ENCODE peak calls at places on chromosomes 16 and 17, in nine cellular contexts. M is left cardiac atrium, P is RWPE1, L is fibroblast of mammary gland, E is NCI-H1092 treated with DMSO at 0.1 percent for 48 hours, I is AG20443, U is Peyer's patch, H is caudate nucleus, S is non-pigmented ciliary epithelial cell. B is an unnamed sample.

GRCh38 chr16:4365615-4366014 is 6.0 kb upstream of the VASN start:
- DNase-seq in H (no peak), E (no peak), I (no peak), M (no peak), U (no peak), P (no peak), S (no peak), L (no peak), B (no peak)

GRCh38 chr17:78774956-78775571 is 7.0 kb downstream of the CYTH1 start:
- DNase-seq in I (no peak), S (no peak), M (no peak), L (no peak), H (no peak), E (no peak), U (peak), P (no peak), B (no peak)

GRCh38 chr16:17343028-17343427 is 127.7 kb downstream of the XYLT1 start:
- DNase-seq in M (no peak), L (no peak), U (peak), P (no peak), I (no peak), S (no peak), E (no peak), H (no peak), B (no peak)

GRCh38 chr16:85078176-85078700 is 34.0 kb downstream of the CIBAR2 start:
- DNase-seq in H (no peak), P (no peak), U (no peak), L (no peak), I (no peak), M (no peak), S (no peak), E (no peak), B (no peak)

GRCh38 chr17:40351185-40352043 is 13.1 kb downstream of the GJD3 start:
- DNase-seq in P (no peak), I (no peak), L (no peak), H (no peak), S (no peak), M (no peak), U (no peak), E (peak), B (no peak)

GRCh38 chr16:19375561-19376158 is 42.0 kb upstream of the TMC5 start:
- DNase-seq in U (peak), M (peak), I (peak), L (peak), S (peak), H (peak), E (peak), P (peak), B (no peak)

GRCh38 chr17:77444653-77445029 is 303.9 kb downstream of the SEC14L1 start:
- DNase-seq in E (no peak), L (peak), P (no peak), I (peak), H (no peak), U (no peak), M (peak), S (no peak), B (no peak)

GRCh38 chr17:41538565-41538991 is 10.5 kb upstream of the KRT19 start:
- DNase-seq in L (no peak), M (no peak), S (no peak), I (peak), E (no peak), U (no peak), P (peak), H (no peak), B (no peak)

GRCh38 chr16:70651524-70651923 is 5.2 kb downstream of the IL34 start:
- DNase-seq in U (no peak), H (no peak), S (no peak), I (no peak), M (no peak), P (no peak), L (peak), E (no peak), B (no peak)

GRCh38 chr16:30875881-30876791 is 17.7 kb downstream of the BCL7C start:
- DNase-seq in M (no peak), U (peak), S (no peak), E (peak), L (peak), H (peak), P (no peak), I (peak), B (no peak)

GRCh38 chr16:88927010-88927409 is 50.0 kb downstream of the CBFA2T3 start:
- DNase-seq in E (no peak), P (no peak), M (no peak), I (no peak), L (no peak), U (no peak), H (no peak), S (no peak), B (no peak)

GRCh38 chr17:58082870-58083490 is at the start of gene DYNLL2:
- DNase-seq in P (peak), U (peak), H (peak), E (peak), L (peak), M (peak), I (peak), S (peak), B (peak)

GRCh38 chr17:2259769-2260536 is 43.6 kb downstream of the SMG6 start:
- DNase-seq in M (no peak), S (no peak), E (no peak), H (no peak), L (peak), I (peak), P (no peak), U (peak), B (no peak)

GRCh38 chr17:8003594-8004181 is 1.3 kb downstream of the GUCY2D start:
- DNase-seq in H (no peak), I (no peak), M (no peak), S (no peak), P (no peak), U (no peak), L (no peak), E (no peak), B (no peak)

GRCh38 chr17:27269201-27269600 is 24.7 kb upstream of the WSB1 start:
- DNase-seq in L (no peak), P (no peak), I (no peak), S (no peak), M (no peak), E (no peak), U (no peak), H (no peak), B (no peak)

GRCh38 chr17:9645858-9646555 is 690 bp downstream of the USP43 start:
- DNase-seq in P (peak), M (peak), H (no peak), E (no peak), U (peak), L (peak), I (peak), S (no peak), B (no peak)

GRCh38 chr17:44326867-44327444 is 2.3 kb upstream of the SLC25A39 start:
- DNase-seq in P (peak), E (peak), U (peak), L (peak), M (peak), H (peak), I (peak), S (peak), B (peak)

GRCh38 chr17:49580981-49581644 is 5.4 kb downstream of the NXPH3 start:
- DNase-seq in U (no peak), I (no peak), M (no peak), H (no peak), E (no peak), P (no peak), L (no peak), S (no peak), B (no peak)

GRCh38 chr16:67774457-67774853 is 31.9 kb downstream of the RANBP10 start:
- DNase-seq in H (no peak), P (no peak), I (no peak), E (no peak), L (no peak), M (no peak), S (no peak), U (no peak), B (no peak)

GRCh38 chr17:44376124-44376523 is 12.5 kb upstream of the FAM171A2 start:
- DNase-seq in M (peak), E (no peak), I (peak), S (no peak), H (peak), U (no peak), P (no peak), L (peak), B (no peak)

GRCh38 chr17:81419886-81420768 is 24.9 kb downstream of the BAHCC1 start:
- DNase-seq in L (no peak), U (no peak), M (no peak), P (no peak), I (no peak), H (peak), S (no peak), E (no peak), B (no peak)

GRCh38 chr16:59905131-59905530 is 1171.0 kb upstream of the GOT2 start:
- DNase-seq in M (no peak), E (no peak), H (no peak), P (peak), U (no peak), L (no peak), S (no peak), I (no peak), B (no peak)

GRCh38 chr17:83191388-83192160 is 112.2 kb downstream of the METRNL start:
- DNase-seq in I (no peak), U (peak), S (no peak), H (no peak), M (peak), E (no peak), L (no peak), P (no peak), B (no peak)

GRCh38 chr16:2470603-2471015 is 488 bp upstream of the NTN3 start:
- DNase-seq in U (no peak), M (no peak), P (no peak), I (no peak), E (peak), H (no peak), S (no peak), L (no peak), B (no peak)

GRCh38 chr17:69607162-69607834 is 192.8 kb downstream of the MAP2K6 start:
- DNase-seq in P (peak), U (peak), I (peak), S (peak), M (peak), H (peak), L (peak), E (peak), B (no peak)

GRCh38 chr17:28368306-28368831 is 1.7 kb downstream of the VTN start:
- DNase-seq in I (no peak), P (no peak), M (no peak), U (no peak), E (no peak), H (no peak), S (no peak), L (no peak), B (no peak)

GRCh38 chr17:57927048-57927723 is 28.0 kb downstream of the CUEDC1 start:
- DNase-seq in M (peak), I (peak), H (peak), U (no peak), S (no peak), L (peak), E (peak), P (peak), B (no peak)

GRCh38 chr16:73365010-73365409 is 317.1 kb upstream of the ZFHX3 start:
- DNase-seq in U (no peak), M (peak), E (peak), H (no peak), S (peak), L (no peak), I (no peak), P (no peak), B (peak)

GRCh38 chr17:55420067-55420775 is 1.4 kb downstream of the MMD start:
- DNase-seq in M (no peak), L (no peak), H (no peak), S (no peak), P (no peak), U (peak), I (no peak), E (no peak), B (no peak)

GRCh38 chr17:80621335-80622169 is 76.9 kb downstream of the RPTOR start:
- DNase-seq in I (no peak), M (no peak), P (no peak), U (no peak), H (peak), E (peak), L (no peak), S (no peak), B (no peak)

GRCh38 chr17:81553616-81554181 is 1.5 kb upstream of the FAAP100 start:
- DNase-seq in P (peak), L (peak), M (peak), U (no peak), S (peak), I (peak), E (peak), H (no peak), B (peak)

GRCh38 chr16:47374629-47375028 is 86.2 kb downstream of the ITFG1 start:
- DNase-seq in I (no peak), E (no peak), U (no peak), P (no peak), L (no peak), S (peak), H (no peak), M (no peak), B (no peak)

GRCh38 chr16:17556276-17557052 is 85.7 kb upstream of the XYLT1 start:
- DNase-seq in I (peak), L (peak), S (no peak), H (no peak), P (peak), U (no peak), M (no peak), E (peak), B (no peak)

GRCh38 chr16:84442416-84443145 is 61.9 kb downstream of the MEAK7 start:
- DNase-seq in H (no peak), E (no peak), P (no peak), U (no peak), L (no peak), M (no peak), I (no peak), S (no peak), B (no peak)

GRCh38 chr16:57533366-57533617 is 3.1 kb downstream of the CCDC102A start:
- DNase-seq in L (no peak), E (no peak), U (peak), S (no peak), I (no peak), P (no peak), M (no peak), H (no peak), B (no peak)

GRCh38 chr17:77560841-77561240 is 397.7 kb upstream of the TNRC6C start:
- DNase-seq in L (no peak), P (no peak), S (no peak), U (no peak), M (no peak), I (no peak), H (no peak), E (no peak), B (no peak)

B was measured in HS-27A.